ENCODE peak calls at places on chromosomes 12 and 14, in five cellular contexts. J, Y, V, U and S are unnamed samples.

GRCh38 chr12:64730585-64730964 is 28.6 kb downstream of the GNS start:
- DNase-seq in J (no peak), Y (no peak), V (no peak), U (no peak), S (no peak)

GRCh38 chr12:108119126-108119973 is 9.7 kb upstream of the WSCD2 start:
- DNase-seq in J (no peak), Y (peak; percentile 22), V (no peak), U (no peak), S (no peak)

GRCh38 chr12:103884316-103884715 is 43.3 kb upstream of the NT5DC3 start:
- DNase-seq in J (peak; percentile 71), Y (no peak), V (no peak), U (peak; percentile 73), S (no peak)

GRCh38 chr12:5138256-5138655 is 94.6 kb downstream of the KCNA5 start:
- DNase-seq in J (no peak), Y (no peak), V (no peak), U (no peak), S (no peak)

GRCh38 chr12:124844411-124845397 is 19.0 kb downstream of the SCARB1 start:
- DNase-seq in J (no peak), Y (no peak), V (no peak), U (no peak), S (no peak)

GRCh38 chr12:14768823-14769405 is 34.4 kb downstream of the WBP11 start:
- DNase-seq in J (peak; percentile 29), Y (no peak), V (peak; percentile 36), U (peak; percentile 54), S (peak; percentile 45)

GRCh38 chr14:80164991-80165390 is 46.3 kb downstream of the DIO2 start:
- DNase-seq in J (peak; percentile 63), Y (no peak), V (peak; percentile 42), U (peak; percentile 66), S (no peak)

GRCh38 chr12:94596596-94596995 is 53.8 kb downstream of the TMCC3 start:
- DNase-seq in J (no peak), Y (peak; percentile 27), V (no peak), U (no peak), S (no peak)

GRCh38 chr14:37116933-37117844 is 55.2 kb downstream of the SLC25A21 start:
- DNase-seq in J (peak; percentile 82), Y (no peak), V (peak; percentile 48), U (peak; percentile 90), S (no peak)

GRCh38 chr12:110530511-110530910 is 28.4 kb downstream of the RAD9B start:
- DNase-seq in J (no peak), Y (no peak), V (no peak), U (no peak), S (no peak)

GRCh38 chr12:30000401-30000800 is 216.7 kb upstream of the TMTC1 start:
- DNase-seq in J (peak; percentile 79), Y (no peak), V (no peak), U (peak; percentile 38), S (no peak)

GRCh38 chr12:2992724-2993123 is 33.5 kb downstream of the TEAD4 start:
- DNase-seq in J (no peak), Y (no peak), V (no peak), U (no peak), S (no peak)

GRCh38 chr12:65695077-65695865 is 129.0 kb upstream of the HMGA2 start:
- DNase-seq in J (peak; percentile 99), Y (peak; percentile 11), V (peak; percentile 97), U (peak; percentile 99), S (no peak)

GRCh38 chr14:48398675-48399282 is 723.4 kb upstream of the MDGA2 start:
- DNase-seq in J (peak; percentile 36), Y (peak; percentile 17), V (peak; percentile 77), U (peak; percentile 46), S (no peak)

GRCh38 chr12:4825139-4825858 is 84.4 kb upstream of the KCNA1 start:
- DNase-seq in J (no peak), Y (peak; percentile 30), V (no peak), U (no peak), S (no peak)

GRCh38 chr12:108099085-108099484 is 30.0 kb upstream of the WSCD2 start:
- DNase-seq in J (no peak), Y (no peak), V (no peak), U (no peak), S (no peak)

GRCh38 chr12:85804663-85805062 is 31.5 kb downstream of the RASSF9 start:
- DNase-seq in J (peak; percentile 63), Y (no peak), V (peak; percentile 45), U (peak; percentile 38), S (no peak)

GRCh38 chr12:90816353-90817089 is 138.5 kb downstream of the CCER1 start:
- DNase-seq in J (peak; percentile 69), Y (no peak), V (peak; percentile 68), U (peak; percentile 81), S (no peak)

GRCh38 chr14:37842106-37842505 is 246.7 kb downstream of the TTC6 start:
- DNase-seq in J (no peak), Y (no peak), V (no peak), U (no peak), S (no peak)

GRCh38 chr14:92480856-92481255 is 32.7 kb upstream of the RIN3 start:
- DNase-seq in J (no peak), Y (no peak), V (no peak), U (no peak), S (peak; percentile 10)

GRCh38 chr12:111757361-111758119 is 9.2 kb upstream of the ALDH2 start:
- DNase-seq in J (peak; percentile 69), Y (no peak), V (no peak), U (peak; percentile 32), S (no peak)

GRCh38 chr14:29054119-29054518 is 287.5 kb downstream of the FOXG1 start:
- DNase-seq in J (no peak), Y (no peak), V (no peak), U (no peak), S (no peak)

GRCh38 chr12:27206801-27207502 is 37.1 kb upstream of the STK38L start:
- DNase-seq in J (no peak), Y (no peak), V (no peak), U (no peak), S (no peak)

GRCh38 chr12:13195848-13196301 is 651 bp upstream of the EMP1 start:
- DNase-seq in J (peak; percentile 61), Y (peak; percentile 97), V (peak; percentile 74), U (peak; percentile 58), S (peak; percentile 56)

GRCh38 chr12:76866146-76866545 is 12.7 kb downstream of the CSRP2 start:
- DNase-seq in J (peak; percentile 47), Y (no peak), V (no peak), U (no peak), S (no peak)

GRCh38 chr12:69057742-69058141 is 124.8 kb upstream of the CPM start:
- DNase-seq in J (no peak), Y (no peak), V (no peak), U (no peak), S (no peak)

GRCh38 chr14:76710093-76711010 is 50.9 kb upstream of the VASH1 start:
- DNase-seq in J (peak; percentile 55), Y (peak; percentile 39), V (peak; percentile 1), U (peak; percentile 66), S (peak; percentile 22)

GRCh38 chr12:103852498-103852992 is 11.5 kb upstream of the NT5DC3 start:
- DNase-seq in J (peak; percentile 79), Y (no peak), V (no peak), U (peak; percentile 48), S (no peak)

GRCh38 chr12:81255456-81255855 is 177.6 kb downstream of the ACSS3 start:
- DNase-seq in J (no peak), Y (no peak), V (no peak), U (no peak), S (no peak)

GRCh38 chr14:67420102-67420739 is 8.3 kb upstream of the PLEK2 start:
- DNase-seq in J (no peak), Y (peak; percentile 62), V (no peak), U (no peak), S (peak; percentile 63)